ENCODE peak calls at places on chromosomes 16 and 17, in four cellular contexts. Z is mucosa of descending colon; C is activated naive CD4-positive, alpha-beta T cell; E is posterior cingulate gyrus. M is an unnamed sample.
A peak's percentile ranks its signal among the peaks of the same experiment; 100 is the strongest.

GRCh38 chr16:80440691-80441090 is 100.1 kb upstream of the DYNLRB2 start:
- DNase-seq in Z (no peak), E (no peak), C (no peak), M (no peak)

GRCh38 chr16:84765606-84766580 is 53.9 kb upstream of the CRISPLD2 start:
- DNase-seq in C (no peak), Z (no peak), E (no peak), M (no peak)

GRCh38 chr16:24471616-24472015 is 67.8 kb upstream of the RBBP6 start:
- DNase-seq in Z (no peak), E (peak; percentile 62), C (no peak), M (no peak)

GRCh38 chr16:23823475-23824407 is 12.0 kb upstream of the PRKCB start:
- DNase-seq in Z (no peak), C (no peak), E (no peak), M (no peak)

GRCh38 chr16:27314161-27314723 is 468 bp downstream of the IL4R start:
- DNase-seq in E (no peak), C (peak; percentile 39), Z (peak; percentile 77), M (no peak)

GRCh38 chr16:57525761-57526160 is 10.6 kb downstream of the CCDC102A start:
- DNase-seq in Z (peak; percentile 48), C (no peak), E (no peak), M (no peak)

GRCh38 chr17:21573961-21574610 is 118.2 kb upstream of the KCNJ18 start:
- DNase-seq in Z (no peak), C (peak; percentile 21), E (peak; percentile 84), M (peak; percentile 46)

GRCh38 chr16:68737046-68737729 is at the start of gene CDH1:
- DNase-seq in E (no peak), C (peak; percentile 11), Z (peak; percentile 96), M (no peak)

GRCh38 chr16:3575491-3575890 is 1.7 kb downstream of the NLRC3 start:
- DNase-seq in Z (no peak), E (no peak), C (no peak), M (no peak)

GRCh38 chr17:1122681-1123396 is 56.9 kb downstream of the ABR start:
- DNase-seq in E (peak; percentile 75), Z (peak; percentile 89), C (peak; percentile 78), M (peak; percentile 37)

GRCh38 chr17:63405741-63406261 is 40.3 kb downstream of the CYB561 start:
- DNase-seq in E (no peak), C (no peak), Z (no peak), M (no peak)

GRCh38 chr17:83155128-83156081 is 76.0 kb downstream of the METRNL start:
- DNase-seq in C (no peak), Z (no peak), E (no peak), M (no peak)

GRCh38 chr17:64084086-64084939 is 45.6 kb downstream of the ERN1 start:
- DNase-seq in C (no peak), Z (peak; percentile 61), E (no peak), M (no peak)

GRCh38 chr16:10688291-10688690 is 6.4 kb downstream of the TEKT5 start:
- DNase-seq in E (no peak), Z (no peak), C (no peak), M (peak; percentile 72)

GRCh38 chr16:90018297-90019200 is 707 bp downstream of the DBNDD1 start:
- DNase-seq in Z (no peak), E (no peak), C (no peak), M (no peak)

GRCh38 chr17:37708616-37709212 is 36.1 kb downstream of the HNF1B start:
- DNase-seq in Z (peak; percentile 67), C (no peak), E (no peak), M (no peak)

GRCh38 chr17:57955183-57955952 is at the start of gene CUEDC1:
- DNase-seq in C (peak; percentile 55), Z (peak; percentile 82), E (peak; percentile 82), M (no peak)

GRCh38 chr17:7196651-7197050 is 17.5 kb upstream of the ASGR1 start:
- DNase-seq in C (no peak), Z (no peak), E (no peak), M (no peak)

GRCh38 chr16:66881964-66882508 is 1.7 kb downstream of the PDP2 start:
- DNase-seq in E (no peak), Z (no peak), C (no peak), M (no peak)

GRCh38 chr16:24174977-24175376 is 81.2 kb upstream of the CACNG3 start:
- DNase-seq in Z (no peak), C (no peak), E (no peak), M (no peak)

GRCh38 chr17:57366558-57367351 is 110.4 kb downstream of the MSI2 start:
- DNase-seq in Z (no peak), C (no peak), E (no peak), M (no peak)

GRCh38 chr17:81418710-81419332 is 23.6 kb downstream of the BAHCC1 start:
- DNase-seq in Z (no peak), C (no peak), E (no peak), M (no peak)

GRCh38 chr16:70659953-70660671 is 13.8 kb downstream of the IL34 start:
- DNase-seq in Z (no peak), C (no peak), E (no peak), M (no peak)

GRCh38 chr16:12902511-12903324 is 1.3 kb downstream of the SHISA9 start:
- DNase-seq in C (no peak), E (peak; percentile 40), Z (no peak), M (no peak)

GRCh38 chr17:56290486-56291118 is 137.3 kb downstream of the ANKFN1 start:
- DNase-seq in Z (no peak), E (no peak), C (no peak), M (no peak)

GRCh38 chr17:78806451-78806850 is 24.4 kb upstream of the CYTH1 start:
- DNase-seq in Z (no peak), C (peak; percentile 67), E (no peak), M (no peak)

GRCh38 chr17:41331606-41332005 is 16.1 kb upstream of the KRTAP17-1 start:
- DNase-seq in E (no peak), Z (no peak), C (no peak), M (no peak)

GRCh38 chr17:29051194-29051593 is 8.3 kb downstream of the PIPOX start:
- DNase-seq in Z (no peak), C (no peak), E (no peak), M (no peak)

GRCh38 chr17:42720996-42721583 is 23.8 kb downstream of the EZH1 start:
- DNase-seq in E (no peak), Z (no peak), C (no peak), M (no peak)

GRCh38 chr16:48201515-48202201 is 42.4 kb upstream of the LONP2 start:
- DNase-seq in Z (no peak), C (no peak), E (no peak), M (no peak)

GRCh38 chr17:37388266-37388665 is 12.5 kb downstream of the C17orf78 start:
- DNase-seq in C (no peak), Z (no peak), E (no peak), M (no peak)

GRCh38 chr17:1495265-1495664 is 2.8 kb upstream of the MYO1C start:
- DNase-seq in Z (no peak), C (no peak), E (no peak), M (no peak)

M was measured in cerebellar nuclear complex.